ENCODE peak calls at places on chromosomes 2 and 18, in seven cellular contexts. One of them, this sample, is unnamed. For H3K27me3, the result is how much of the 10 kb centered on the place peaks cover.

GRCh38 chr2:127504552-127505460 is 21.5 kb downstream of the IWS1 start:
- DNase-seq in ascending aorta: no peak
- DNase-seq in BJ: no peak
- DNase-seq in psoas muscle: no peak
- DNase-seq in fibroblast of lung: no peak
- DNase-seq in adrenal gland: no peak
- DNase-seq in bronchial epithelial cell: no peak
- DNase-seq in this sample: no peak

GRCh38 chr2:8259106-8259840 is 422.6 kb upstream of the ID2 start:
- DNase-seq in ascending aorta: no peak
- DNase-seq in BJ: no peak
- DNase-seq in psoas muscle: no peak
- DNase-seq in fibroblast of lung: no peak
- DNase-seq in adrenal gland: peak
- DNase-seq in bronchial epithelial cell: no peak
- DNase-seq in this sample: no peak

GRCh38 chr18:13425357-13426095 is 207.0 kb downstream of the LDLRAD4 start:
- DNase-seq in ascending aorta: peak
- DNase-seq in BJ: no peak
- DNase-seq in psoas muscle: no peak
- DNase-seq in fibroblast of lung: no peak
- DNase-seq in adrenal gland: no peak
- DNase-seq in bronchial epithelial cell: no peak
- DNase-seq in this sample: no peak

GRCh38 chr18:75211721-75212625 is 1.4 kb downstream of the TSHZ1 start:
- DNase-seq in ascending aorta: peak
- DNase-seq in BJ: no peak
- DNase-seq in psoas muscle: peak
- DNase-seq in fibroblast of lung: no peak
- DNase-seq in adrenal gland: peak
- DNase-seq in bronchial epithelial cell: no peak
- DNase-seq in this sample: peak

GRCh38 chr2:110219496-110220192 is 7.3 kb upstream of the MTLN start:
- DNase-seq in ascending aorta: no peak
- DNase-seq in BJ: no peak
- DNase-seq in psoas muscle: no peak
- DNase-seq in fibroblast of lung: no peak
- DNase-seq in adrenal gland: no peak
- DNase-seq in bronchial epithelial cell: peak
- DNase-seq in this sample: no peak

GRCh38 chr2:45821558-45822271 is 170.2 kb downstream of the PRKCE start:
- DNase-seq in ascending aorta: peak
- DNase-seq in BJ: no peak
- DNase-seq in psoas muscle: peak
- DNase-seq in fibroblast of lung: peak
- DNase-seq in adrenal gland: peak
- DNase-seq in bronchial epithelial cell: peak
- DNase-seq in this sample: no peak

GRCh38 chr2:100580474-100581264 is 17.9 kb downstream of the PDCL3 start:
- DNase-seq in ascending aorta: peak
- DNase-seq in BJ: no peak
- DNase-seq in psoas muscle: no peak
- DNase-seq in fibroblast of lung: no peak
- DNase-seq in adrenal gland: peak
- DNase-seq in bronchial epithelial cell: no peak
- DNase-seq in this sample: no peak

GRCh38 chr2:151931030-151931611 is 102.9 kb upstream of the ARL5A start:
- DNase-seq in ascending aorta: no peak
- DNase-seq in BJ: no peak
- DNase-seq in psoas muscle: no peak
- DNase-seq in fibroblast of lung: no peak
- DNase-seq in adrenal gland: no peak
- DNase-seq in bronchial epithelial cell: peak
- DNase-seq in this sample: no peak

GRCh38 chr18:12288406-12288762 is 19.7 kb upstream of the TUBB6 start:
- DNase-seq in ascending aorta: no peak
- DNase-seq in BJ: no peak
- DNase-seq in psoas muscle: no peak
- DNase-seq in fibroblast of lung: no peak
- DNase-seq in adrenal gland: no peak
- DNase-seq in bronchial epithelial cell: no peak
- DNase-seq in this sample: no peak

GRCh38 chr2:112835553-112836535 is 735 bp downstream of the IL1B start:
- DNase-seq in ascending aorta: no peak
- DNase-seq in BJ: no peak
- DNase-seq in psoas muscle: no peak
- DNase-seq in fibroblast of lung: no peak
- DNase-seq in adrenal gland: no peak
- DNase-seq in bronchial epithelial cell: no peak
- DNase-seq in this sample: no peak

GRCh38 chr2:86052676-86053075 is 53.0 kb downstream of the POLR1A start:
- DNase-seq in ascending aorta: peak
- DNase-seq in BJ: no peak
- DNase-seq in psoas muscle: no peak
- DNase-seq in fibroblast of lung: no peak
- DNase-seq in adrenal gland: no peak
- DNase-seq in bronchial epithelial cell: no peak
- DNase-seq in this sample: no peak

GRCh38 chr2:132824716-132825115 is 154.7 kb upstream of the LYPD1 start:
- DNase-seq in ascending aorta: no peak
- DNase-seq in BJ: peak
- DNase-seq in psoas muscle: no peak
- DNase-seq in fibroblast of lung: peak
- DNase-seq in adrenal gland: no peak
- DNase-seq in bronchial epithelial cell: no peak
- DNase-seq in this sample: no peak

GRCh38 chr2:119319593-119319992 is 47.0 kb downstream of the C2orf76 start:
- DNase-seq in ascending aorta: no peak
- DNase-seq in BJ: no peak
- DNase-seq in psoas muscle: no peak
- DNase-seq in fibroblast of lung: no peak
- DNase-seq in adrenal gland: no peak
- DNase-seq in bronchial epithelial cell: no peak
- DNase-seq in this sample: no peak

GRCh38 chr2:36214682-36215081 is 140.9 kb upstream of the CRIM1 start:
- DNase-seq in ascending aorta: no peak
- DNase-seq in BJ: no peak
- DNase-seq in psoas muscle: no peak
- DNase-seq in fibroblast of lung: no peak
- DNase-seq in adrenal gland: no peak
- DNase-seq in bronchial epithelial cell: no peak
- DNase-seq in this sample: no peak

GRCh38 chr2:99088017-99088416 is 53.5 kb upstream of the C2orf15 start:
- DNase-seq in ascending aorta: no peak
- DNase-seq in BJ: no peak
- DNase-seq in psoas muscle: no peak
- DNase-seq in fibroblast of lung: no peak
- DNase-seq in adrenal gland: no peak
- DNase-seq in bronchial epithelial cell: no peak
- DNase-seq in this sample: no peak

GRCh38 chr2:233060500-233061006 is 411 bp downstream of the INPP5D start:
- DNase-seq in ascending aorta: no peak
- DNase-seq in BJ: no peak
- DNase-seq in psoas muscle: no peak
- DNase-seq in fibroblast of lung: no peak
- DNase-seq in adrenal gland: no peak
- DNase-seq in bronchial epithelial cell: no peak
- DNase-seq in this sample: no peak

GRCh38 chr2:69376385-69376784 is 10.6 kb downstream of the GFPT1 start:
- DNase-seq in ascending aorta: no peak
- DNase-seq in BJ: no peak
- DNase-seq in psoas muscle: no peak
- DNase-seq in fibroblast of lung: no peak
- DNase-seq in adrenal gland: no peak
- DNase-seq in bronchial epithelial cell: no peak
- DNase-seq in this sample: no peak
- H3K4me3 ChIP-seq in ascending aorta: no peak
- H3K4me3 ChIP-seq in BJ: no peak
- H3K4me3 ChIP-seq in psoas muscle: no peak
- H3K4me3 ChIP-seq in fibroblast of lung: no peak
- H3K4me3 ChIP-seq in adrenal gland: no peak
- H3K4me3 ChIP-seq in bronchial epithelial cell: no peak
- H3K4me3 ChIP-seq in this sample: no peak

GRCh38 chr2:44291281-44292248 is 16.3 kb downstream of the SLC3A1 start:
- DNase-seq in ascending aorta: peak
- DNase-seq in BJ: peak
- DNase-seq in psoas muscle: peak
- DNase-seq in fibroblast of lung: peak
- DNase-seq in adrenal gland: peak
- DNase-seq in bronchial epithelial cell: peak
- DNase-seq in this sample: peak
- TF ChIP-seq CTCF in ascending aorta: peak
- TF ChIP-seq CTCF in BJ: peak
- TF ChIP-seq CTCF in psoas muscle: peak
- TF ChIP-seq CTCF in fibroblast of lung: peak
- TF ChIP-seq CTCF in adrenal gland: peak
- TF ChIP-seq CTCF in bronchial epithelial cell: peak
- TF ChIP-seq CTCF in this sample: peak

DNA sequence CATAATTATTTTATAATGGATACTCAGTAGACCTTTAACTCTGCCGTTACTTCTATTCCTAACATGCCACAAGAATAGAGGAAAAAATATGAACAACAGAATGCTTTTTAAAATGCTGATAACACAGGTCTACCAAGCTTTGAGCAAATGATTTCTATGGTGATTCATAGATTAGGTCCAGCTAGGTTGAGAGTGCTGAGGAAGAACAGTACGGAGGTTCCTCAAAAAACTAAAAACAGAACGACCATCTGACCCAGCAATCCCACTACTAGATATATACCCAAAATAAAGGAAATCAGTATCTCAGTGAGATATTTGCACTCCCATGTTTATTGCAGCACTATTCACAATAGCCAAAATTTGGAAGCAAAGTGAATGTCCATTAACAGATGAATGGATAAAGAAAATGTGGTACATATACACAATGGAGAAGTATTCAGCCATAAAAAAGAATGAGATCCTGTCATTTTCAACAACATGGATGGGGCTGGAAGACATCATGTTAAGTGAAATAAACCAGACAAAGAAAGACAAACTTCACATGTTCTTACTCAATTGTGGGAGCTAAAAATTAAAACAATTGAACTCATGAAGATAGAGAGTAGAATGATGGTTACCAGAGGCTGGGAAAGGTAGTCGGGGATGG is 111.6 kb upstream of the SERTAD2 start:
- DNase-seq in ascending aorta: no peak
- DNase-seq in BJ: no peak
- DNase-seq in psoas muscle: no peak
- DNase-seq in fibroblast of lung: no peak
- DNase-seq in adrenal gland: no peak
- DNase-seq in bronchial epithelial cell: no peak
- DNase-seq in this sample: no peak
- H3K27me3 ChIP-seq in ascending aorta: under half
- H3K27me3 ChIP-seq in BJ: under half
- H3K27me3 ChIP-seq in psoas muscle: under half
- H3K27me3 ChIP-seq in fibroblast of lung: under half
- H3K27me3 ChIP-seq in adrenal gland: under half
- H3K27me3 ChIP-seq in bronchial epithelial cell: under half
- H3K27me3 ChIP-seq in this sample: under half

GRCh38 chr18:76697441-76697901 is 124.9 kb upstream of the ZNF236 start:
- DNase-seq in ascending aorta: peak
- DNase-seq in BJ: no peak
- DNase-seq in psoas muscle: no peak
- DNase-seq in fibroblast of lung: peak
- DNase-seq in adrenal gland: peak
- DNase-seq in bronchial epithelial cell: peak
- DNase-seq in this sample: no peak
- H3K4me3 ChIP-seq in ascending aorta: no peak
- H3K4me3 ChIP-seq in BJ: peak
- H3K4me3 ChIP-seq in psoas muscle: no peak
- H3K4me3 ChIP-seq in fibroblast of lung: no peak
- H3K4me3 ChIP-seq in adrenal gland: no peak
- H3K4me3 ChIP-seq in bronchial epithelial cell: no peak
- H3K4me3 ChIP-seq in this sample: no peak

DNA sequence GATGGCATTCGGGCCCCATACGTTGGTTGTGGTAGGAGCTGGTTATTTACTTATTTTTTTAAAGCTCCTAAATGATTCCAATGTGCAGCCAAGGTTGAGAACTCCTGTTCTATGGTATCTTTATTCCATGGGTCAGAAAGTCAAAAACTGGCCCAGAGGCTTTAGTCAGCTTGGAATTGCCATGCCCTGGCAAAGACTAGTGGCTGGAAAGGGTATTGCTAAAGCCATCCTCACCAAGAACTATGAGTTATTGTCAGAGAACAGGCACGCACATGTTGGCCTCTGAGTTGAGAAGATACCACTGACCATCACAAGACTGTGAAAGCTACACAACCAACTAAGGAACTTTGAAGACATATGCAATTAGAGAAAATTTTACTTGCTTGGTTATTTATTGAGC is 47.9 kb upstream of the ACMSD start:
- DNase-seq in ascending aorta: no peak
- DNase-seq in BJ: no peak
- DNase-seq in psoas muscle: no peak
- DNase-seq in fibroblast of lung: no peak
- DNase-seq in adrenal gland: no peak
- DNase-seq in bronchial epithelial cell: peak
- DNase-seq in this sample: no peak
- TF ChIP-seq CTCF in ascending aorta: no peak
- TF ChIP-seq CTCF in BJ: no peak
- TF ChIP-seq CTCF in psoas muscle: no peak
- TF ChIP-seq CTCF in fibroblast of lung: no peak
- TF ChIP-seq CTCF in adrenal gland: no peak
- TF ChIP-seq CTCF in bronchial epithelial cell: peak
- TF ChIP-seq CTCF in this sample: no peak

GRCh38 chr2:176140520-176141317 is 10.6 kb upstream of the HOXD4 start:
- DNase-seq in ascending aorta: peak
- DNase-seq in BJ: no peak
- DNase-seq in psoas muscle: peak
- DNase-seq in fibroblast of lung: peak
- DNase-seq in adrenal gland: peak
- DNase-seq in bronchial epithelial cell: peak
- DNase-seq in this sample: peak

GRCh38 chr2:176139621-176140020 is 10.1 kb downstream of the HOXD8 start:
- DNase-seq in ascending aorta: peak
- DNase-seq in BJ: no peak
- DNase-seq in psoas muscle: no peak
- DNase-seq in fibroblast of lung: no peak
- DNase-seq in adrenal gland: peak
- DNase-seq in bronchial epithelial cell: no peak
- DNase-seq in this sample: no peak

GRCh38 chr2:176138526-176139169 is 9.1 kb downstream of the HOXD8 start:
- DNase-seq in ascending aorta: peak
- DNase-seq in BJ: no peak
- DNase-seq in psoas muscle: no peak
- DNase-seq in fibroblast of lung: no peak
- DNase-seq in adrenal gland: peak
- DNase-seq in bronchial epithelial cell: no peak
- DNase-seq in this sample: no peak

GRCh38 chr2:176139170-176139611 is 9.7 kb downstream of the HOXD8 start:
- DNase-seq in ascending aorta: peak
- DNase-seq in BJ: no peak
- DNase-seq in psoas muscle: no peak
- DNase-seq in fibroblast of lung: no peak
- DNase-seq in adrenal gland: no peak
- DNase-seq in bronchial epithelial cell: no peak
- DNase-seq in this sample: no peak

GRCh38 chr2:176140130-176140519 is 10.6 kb downstream of the HOXD8 start:
- DNase-seq in ascending aorta: peak
- DNase-seq in BJ: no peak
- DNase-seq in psoas muscle: no peak
- DNase-seq in fibroblast of lung: no peak
- DNase-seq in adrenal gland: peak
- DNase-seq in bronchial epithelial cell: no peak
- DNase-seq in this sample: no peak
- H3K27me3 ChIP-seq in ascending aorta: under half
- H3K27me3 ChIP-seq in BJ: under half
- H3K27me3 ChIP-seq in psoas muscle: under half
- H3K27me3 ChIP-seq in fibroblast of lung: half or more
- H3K27me3 ChIP-seq in adrenal gland: under half
- H3K27me3 ChIP-seq in bronchial epithelial cell: half or more
- H3K27me3 ChIP-seq in this sample: half or more

This sample was measured in WERI-Rb-1.